ENCODE peak calls at places on chromosome 17, in four cellular contexts. One of them, this sample, is unnamed.

GRCh38 chr17:4706121-4706520 is 2.2 kb upstream of the PELP1 start:
- DNase-seq in astrocyte of the cerebellum: no peak
- DNase-seq in heart left ventricle: no peak
- DNase-seq in ACHN: peak
- DNase-seq in this sample: no peak

GRCh38 chr17:63834431-63835166 is 7.1 kb upstream of the FTSJ3 start:
- DNase-seq in heart left ventricle: no peak
- DNase-seq in ACHN: peak
- DNase-seq in astrocyte of the cerebellum: no peak
- DNase-seq in this sample: peak

GRCh38 chr17:73623247-73623646 is 21.0 kb downstream of the SDK2 start:
- DNase-seq in ACHN: no peak
- DNase-seq in heart left ventricle: peak
- DNase-seq in astrocyte of the cerebellum: no peak
- DNase-seq in this sample: no peak

GRCh38 chr17:848402-848801 is 66.2 kb downstream of the MRM3 start:
- DNase-seq in heart left ventricle: no peak
- DNase-seq in astrocyte of the cerebellum: no peak
- DNase-seq in ACHN: no peak
- DNase-seq in this sample: no peak

GRCh38 chr17:68759343-68760140 is 158.4 kb upstream of the FAM20A start:
- DNase-seq in heart left ventricle: peak
- DNase-seq in ACHN: peak
- DNase-seq in astrocyte of the cerebellum: peak
- DNase-seq in this sample: no peak

GRCh38 chr17:78329263-78330059 is 30.4 kb downstream of the SOCS3 start:
- DNase-seq in ACHN: peak
- DNase-seq in heart left ventricle: peak
- DNase-seq in astrocyte of the cerebellum: no peak
- DNase-seq in this sample: no peak

GRCh38 chr17:40109471-40109824 is 9.1 kb upstream of the NR1D1 start:
- DNase-seq in astrocyte of the cerebellum: no peak
- DNase-seq in ACHN: no peak
- DNase-seq in heart left ventricle: no peak
- DNase-seq in this sample: no peak

GRCh38 chr17:69471406-69471805 is 56.9 kb downstream of the MAP2K6 start:
- DNase-seq in astrocyte of the cerebellum: no peak
- DNase-seq in ACHN: no peak
- DNase-seq in heart left ventricle: no peak
- DNase-seq in this sample: no peak

GRCh38 chr17:56613131-56613530 is 19.6 kb downstream of the NOG start:
- DNase-seq in heart left ventricle: no peak
- DNase-seq in ACHN: no peak
- DNase-seq in astrocyte of the cerebellum: no peak
- DNase-seq in this sample: no peak

GRCh38 chr17:61815863-61816523 is 47.3 kb downstream of the BRIP1 start:
- DNase-seq in ACHN: no peak
- DNase-seq in astrocyte of the cerebellum: no peak
- DNase-seq in heart left ventricle: no peak
- DNase-seq in this sample: no peak

GRCh38 chr17:10777890-10778289 is 26.0 kb downstream of the TMEM238L start:
- DNase-seq in astrocyte of the cerebellum: no peak
- DNase-seq in ACHN: no peak
- DNase-seq in heart left ventricle: no peak
- DNase-seq in this sample: no peak

GRCh38 chr17:36506249-36506826 is 19.9 kb downstream of the ZNHIT3 start:
- DNase-seq in heart left ventricle: no peak
- DNase-seq in ACHN: no peak
- DNase-seq in astrocyte of the cerebellum: no peak
- DNase-seq in this sample: no peak

GRCh38 chr17:74678541-74678940 is 34.2 kb downstream of the CD300LF start:
- DNase-seq in ACHN: no peak
- DNase-seq in heart left ventricle: no peak
- DNase-seq in astrocyte of the cerebellum: no peak
- DNase-seq in this sample: no peak

GRCh38 chr17:3879181-3879580 is 13.7 kb downstream of the CAMKK1 start:
- DNase-seq in astrocyte of the cerebellum: peak
- DNase-seq in heart left ventricle: no peak
- DNase-seq in ACHN: no peak
- DNase-seq in this sample: no peak

GRCh38 chr17:62627904-62628603 is 584 bp downstream of the MRC2 start:
- DNase-seq in astrocyte of the cerebellum: no peak
- DNase-seq in ACHN: peak
- DNase-seq in heart left ventricle: peak
- DNase-seq in this sample: no peak

GRCh38 chr17:17564323-17564722 is 27.2 kb downstream of the PEMT start:
- DNase-seq in ACHN: no peak
- DNase-seq in astrocyte of the cerebellum: no peak
- DNase-seq in heart left ventricle: no peak
- DNase-seq in this sample: no peak

GRCh38 chr17:66397486-66397885 is 95.1 kb downstream of the PRKCA start:
- DNase-seq in heart left ventricle: no peak
- DNase-seq in astrocyte of the cerebellum: no peak
- DNase-seq in ACHN: no peak
- DNase-seq in this sample: no peak

GRCh38 chr17:4733073-4733531 is 1.9 kb downstream of the MED11 start:
- DNase-seq in heart left ventricle: no peak
- DNase-seq in astrocyte of the cerebellum: no peak
- DNase-seq in ACHN: no peak
- DNase-seq in this sample: no peak

GRCh38 chr17:604719-605118 is 109.9 kb downstream of the VPS53 start:
- DNase-seq in heart left ventricle: no peak
- DNase-seq in astrocyte of the cerebellum: no peak
- DNase-seq in ACHN: no peak
- DNase-seq in this sample: no peak

GRCh38 chr17:26818736-26819135 is 475.2 kb upstream of the WSB1 start:
- DNase-seq in astrocyte of the cerebellum: no peak
- DNase-seq in heart left ventricle: no peak
- DNase-seq in ACHN: no peak
- DNase-seq in this sample: no peak

GRCh38 chr17:2067048-2067452 is 12.1 kb downstream of the HIC1 start:
- DNase-seq in astrocyte of the cerebellum: no peak
- DNase-seq in heart left ventricle: no peak
- DNase-seq in ACHN: no peak
- DNase-seq in this sample: no peak

GRCh38 chr17:74045608-74046007 is 157.9 kb upstream of the RPL38 start:
- DNase-seq in ACHN: no peak
- DNase-seq in heart left ventricle: no peak
- DNase-seq in astrocyte of the cerebellum: no peak
- DNase-seq in this sample: no peak

GRCh38 chr17:82065638-82066303 is at the start of gene DUS1L:
- DNase-seq in ACHN: peak
- DNase-seq in heart left ventricle: peak
- DNase-seq in astrocyte of the cerebellum: no peak
- DNase-seq in this sample: peak

GRCh38 chr17:39196820-39197331 is 593 bp downstream of the CACNB1 start:
- DNase-seq in ACHN: peak
- DNase-seq in astrocyte of the cerebellum: no peak
- DNase-seq in heart left ventricle: no peak
- DNase-seq in this sample: no peak

GRCh38 chr17:8062807-8063483 is 24.1 kb downstream of the ALOX15B start:
- DNase-seq in astrocyte of the cerebellum: no peak
- DNase-seq in heart left ventricle: no peak
- DNase-seq in ACHN: no peak
- DNase-seq in this sample: no peak

GRCh38 chr17:29283496-29283895 is 10.5 kb downstream of the NUFIP2 start:
- DNase-seq in astrocyte of the cerebellum: no peak
- DNase-seq in ACHN: no peak
- DNase-seq in heart left ventricle: no peak
- DNase-seq in this sample: no peak

GRCh38 chr17:41304091-41304490 is 1.4 kb upstream of the KRTAP29-1 start:
- DNase-seq in ACHN: no peak
- DNase-seq in heart left ventricle: no peak
- DNase-seq in astrocyte of the cerebellum: no peak
- DNase-seq in this sample: no peak